ENCODE peak calls at places on chromosomes 16 and 17, in seven cellular contexts. S is activated naive CD4-positive, alpha-beta T cell; Q is T-helper 2 cell; D is stromal cell of bone marrow; M is heart right ventricle; P is T-helper 9 cell; R is GM12892. K is an unnamed sample.

GRCh38 chr17:82544431-82545070 is 25.0 kb downstream of the FOXK2 start:
- DNase-seq in S (no peak), M (peak; percentile 45), P (no peak), Q (no peak), D (no peak), R (no peak), K (no peak)

GRCh38 chr17:16407911-16408588 is 7.3 kb upstream of the TRPV2 start:
- DNase-seq in R (peak; percentile 81), S (no peak), M (peak; percentile 73), Q (no peak), P (no peak), D (no peak), K (no peak)

GRCh38 chr17:11031787-11032186 is 193.9 kb upstream of the PIRT start:
- DNase-seq in P (no peak), Q (no peak), D (no peak), R (no peak), S (no peak), M (no peak), K (no peak)

GRCh38 chr17:79844869-79845600 is 5.8 kb upstream of the CBX4 start:
- DNase-seq in M (peak; percentile 46), Q (no peak), R (peak; percentile 86), D (no peak), P (peak; percentile 43), S (no peak), K (no peak)

GRCh38 chr17:27521281-27522027 is 65.2 kb downstream of the KSR1 start:
- DNase-seq in M (no peak), R (no peak), D (no peak), Q (no peak), S (no peak), P (no peak), K (no peak)

GRCh38 chr16:70703041-70703834 is 17.4 kb upstream of the MTSS2 start:
- DNase-seq in D (peak; percentile 79), P (no peak), M (peak; percentile 68), Q (no peak), R (no peak), S (no peak), K (no peak)

GRCh38 chr17:18008496-18009268 is 30.3 kb downstream of the ATPAF2 start:
- DNase-seq in D (no peak), S (no peak), Q (no peak), P (no peak), R (no peak), M (no peak), K (no peak)

GRCh38 chr16:51248217-51248616 is 97.1 kb upstream of the SALL1 start:
- DNase-seq in P (no peak), D (no peak), S (no peak), Q (no peak), M (no peak), R (no peak), K (no peak)

GRCh38 chr17:42329025-42329976 is 41.0 kb downstream of the STAT5A start:
- DNase-seq in Q (no peak), R (no peak), S (no peak), P (no peak), D (no peak), M (no peak), K (no peak)

GRCh38 chr17:61097786-61098185 is 301.9 kb upstream of the TBX2 start:
- DNase-seq in Q (no peak), P (no peak), R (no peak), M (no peak), D (no peak), S (no peak), K (no peak)

GRCh38 chr16:88527186-88527936 is 42.8 kb upstream of the ZC3H18 start:
- DNase-seq in M (peak; percentile 55), R (peak; percentile 93), S (peak; percentile 17), D (peak; percentile 38), Q (no peak), P (peak; percentile 54), K (peak; percentile 58)

GRCh38 chr17:18980682-18981384 is 23.7 kb downstream of the FAM83G start:
- DNase-seq in D (peak; percentile 57), Q (no peak), R (no peak), M (no peak), P (no peak), S (no peak), K (no peak)

GRCh38 chr16:769934-770333 is 9.4 kb downstream of the MSLN start:
- DNase-seq in S (no peak), Q (no peak), M (no peak), D (no peak), R (no peak), P (no peak), K (no peak)

GRCh38 chr17:43614560-43614959 is 47.2 kb downstream of the MEOX1 start:
- DNase-seq in R (no peak), D (no peak), M (no peak), S (no peak), Q (no peak), P (no peak), K (no peak)

GRCh38 chr17:35795007-35795870 is at the start of gene MMP28:
- DNase-seq in P (peak; percentile 12), R (peak; percentile 46), D (no peak), M (no peak), Q (no peak), S (no peak), K (no peak)

GRCh38 chr17:14196337-14196997 is 40.2 kb downstream of the CDRT15 start:
- DNase-seq in Q (no peak), M (no peak), S (no peak), D (no peak), P (no peak), R (no peak), K (no peak)

GRCh38 chr16:30335598-30336474 is 19.3 kb downstream of the CD2BP2 start:
- DNase-seq in S (no peak), R (no peak), Q (no peak), D (no peak), M (no peak), P (no peak), K (peak; percentile 45)

GRCh38 chr16:27839419-27839818 is 224.1 kb downstream of the GSG1L start:
- DNase-seq in D (no peak), Q (no peak), M (no peak), S (no peak), P (no peak), R (no peak), K (no peak)

GRCh38 chr16:54651440-54651839 is 279.2 kb upstream of the IRX5 start:
- DNase-seq in Q (no peak), P (no peak), S (no peak), D (no peak), R (no peak), M (no peak), K (no peak)

GRCh38 chr17:32117399-32117798 is 24.9 kb upstream of the RHOT1 start:
- DNase-seq in M (no peak), S (no peak), P (no peak), D (no peak), R (no peak), Q (no peak), K (no peak)

GRCh38 chr16:86465434-86465833 is 44.9 kb upstream of the FOXF1 start:
- DNase-seq in D (no peak), P (no peak), S (no peak), R (no peak), M (no peak), Q (no peak), K (no peak)

GRCh38 chr16:3187798-3188674 is at the start of gene OR1F1:
- DNase-seq in M (no peak), R (no peak), P (peak; percentile 29), D (no peak), Q (no peak), S (no peak), K (peak; percentile 41)

GRCh38 chr16:50862818-50863672 is 121.2 kb downstream of the CYLD start:
- DNase-seq in D (no peak), R (no peak), Q (no peak), M (no peak), S (no peak), P (no peak), K (no peak)

GRCh38 chr16:3401719-3402397 is 843 bp downstream of the ZNF174 start:
- DNase-seq in R (no peak), P (no peak), Q (no peak), D (peak; percentile 6), M (no peak), S (no peak), K (no peak)

GRCh38 chr16:87956169-87956770 is 5.0 kb downstream of the BANP start:
- DNase-seq in P (peak; percentile 58), D (no peak), Q (no peak), S (peak; percentile 20), R (peak; percentile 50), M (peak; percentile 66), K (peak; percentile 78)

GRCh38 chr17:9241371-9241712 is 220.0 kb downstream of the NTN1 start:
- DNase-seq in R (no peak), D (no peak), P (no peak), Q (no peak), M (peak; percentile 58), S (no peak), K (no peak)

GRCh38 chr17:17403899-17404576 is 72.8 kb upstream of the MED9 start:
- DNase-seq in D (no peak), Q (no peak), R (no peak), P (peak; percentile 31), M (no peak), S (no peak), K (peak; percentile 75)

GRCh38 chr17:3828151-3828851 is 17.7 kb downstream of the NCBP3 start:
- DNase-seq in M (no peak), D (no peak), R (no peak), P (no peak), Q (no peak), S (no peak), K (no peak)

GRCh38 chr17:10661377-10661906 is 4.3 kb upstream of the MYH3 start:
- DNase-seq in R (no peak), M (no peak), D (no peak), S (no peak), Q (no peak), P (no peak), K (no peak)

GRCh38 chr16:83215417-83216001 is 588.7 kb downstream of the CDH13 start:
- DNase-seq in M (no peak), S (no peak), R (peak; percentile 29), P (peak; percentile 46), D (no peak), Q (peak; percentile 12), K (peak; percentile 14)

GRCh38 chr16:49793244-49793643 is 62.7 kb downstream of the ZNF423 start:
- DNase-seq in S (no peak), R (no peak), P (no peak), D (no peak), M (no peak), Q (no peak), K (no peak)

GRCh38 chr17:9044796-9045470 is 23.6 kb downstream of the NTN1 start:
- DNase-seq in Q (no peak), P (no peak), R (no peak), S (no peak), D (no peak), M (no peak), K (no peak)

GRCh38 chr17:61495161-61495857 is 43.1 kb downstream of the TBX4 start:
- DNase-seq in S (no peak), P (no peak), D (peak; percentile 76), Q (no peak), M (no peak), R (no peak), K (no peak)

GRCh38 chr16:65196696-65197095 is 74.8 kb upstream of the CDH11 start:
- DNase-seq in M (no peak), P (no peak), S (no peak), R (no peak), Q (no peak), D (no peak), K (no peak)

GRCh38 chr17:2195729-2196128 is 107.9 kb downstream of the SMG6 start:
- DNase-seq in S (no peak), D (no peak), R (no peak), P (no peak), Q (no peak), M (no peak), K (no peak)

GRCh38 chr17:20066253-20066652 is 57.1 kb downstream of the SPECC1 start:
- DNase-seq in S (no peak), R (no peak), M (peak; percentile 61), P (no peak), Q (no peak), D (peak; percentile 65), K (no peak)